ENCODE peak calls at places on chromosomes 11 and 22, in six cellular contexts. L is left lung; E is coronary artery; M is brain microvascular endothelial cell; P is CD8-positive, alpha-beta T cell; J is RWPE1. D is an unnamed sample.

GRCh38 chr11:96621161-96621560 is 231.3 kb downstream of the JRKL start:
- DNase-seq in J (no peak), P (no peak), M (no peak), L (no peak), E (no peak), D (no peak)

GRCh38 chr22:46744581-46744980 is 6.5 kb upstream of the CERK start:
- DNase-seq in M (no peak), E (no peak), L (peak), J (no peak), P (no peak), D (no peak)

GRCh38 chr22:19819911-19820879 is 34.5 kb downstream of the GNB1L start:
- DNase-seq in E (no peak), L (no peak), P (no peak), M (no peak), J (no peak), D (no peak)

GRCh38 chr22:37681556-37682049 is 4.5 kb upstream of the NOL12 start:
- DNase-seq in L (peak), M (peak), P (peak), J (peak), E (no peak), D (no peak)

GRCh38 chr22:17201285-17201945 is 17.8 kb downstream of the ADA2 start:
- DNase-seq in M (no peak), E (no peak), P (no peak), J (no peak), L (no peak), D (no peak)

GRCh38 chr11:119993732-119994131 is 144.2 kb downstream of the TRIM29 start:
- DNase-seq in E (no peak), J (peak), L (no peak), M (no peak), P (no peak), D (no peak)

GRCh38 chr22:29879738-29880137 is 3.2 kb upstream of the MTMR3 start:
- DNase-seq in J (peak), E (no peak), M (no peak), P (no peak), L (no peak), D (no peak)

GRCh38 chr11:67373916-67374570 is 645 bp upstream of the CLCF1 start:
- DNase-seq in L (peak), M (peak), E (peak), P (no peak), J (peak), D (peak)

GRCh38 chr22:27875951-27876350 is 43.1 kb downstream of the PITPNB start:
- DNase-seq in P (no peak), E (no peak), L (no peak), J (no peak), M (no peak), D (no peak)

GRCh38 chr11:57460017-57460755 is at the start of gene RTN4RL2:
- DNase-seq in L (peak), J (peak), M (peak), P (no peak), E (no peak), D (no peak)

GRCh38 chr11:86089659-86090058 is 20.8 kb upstream of the PICALM start:
- DNase-seq in L (no peak), E (no peak), M (no peak), P (no peak), J (no peak), D (no peak)

GRCh38 chr11:32831241-32831640 is 1.5 kb downstream of the PRRG4 start:
- DNase-seq in J (no peak), M (no peak), L (no peak), E (no peak), P (no peak), D (no peak)

GRCh38 chr11:1291295-1292017 is 18.0 kb downstream of the TOLLIP start:
- DNase-seq in M (no peak), E (no peak), L (peak), P (no peak), J (no peak), D (peak)

GRCh38 chr11:1449516-1450270 is 36.9 kb downstream of the MOB2 start:
- DNase-seq in J (peak), P (no peak), M (no peak), E (no peak), L (no peak), D (no peak)

GRCh38 chr22:43209971-43210370 is 23.0 kb upstream of the TTLL12 start:
- DNase-seq in L (peak), P (no peak), J (no peak), M (no peak), E (no peak), D (no peak)

GRCh38 chr11:10303558-10304363 is 1.1 kb upstream of the ADM start:
- DNase-seq in J (peak), P (no peak), M (peak), L (peak), E (no peak), D (peak)

GRCh38 chr11:14620027-14620511 is 23.5 kb upstream of the PDE3B start:
- DNase-seq in M (no peak), P (no peak), E (no peak), J (no peak), L (no peak), D (no peak)

GRCh38 chr11:44380009-44380313 is 70.0 kb upstream of the ALX4 start:
- DNase-seq in M (no peak), J (no peak), P (no peak), L (no peak), E (no peak), D (no peak)
- TF ChIP-seq CTCF in M (no peak), J (no peak), P (no peak), L (no peak), E (no peak), D (no peak)

GRCh38 chr11:102306048-102306575 is 11.2 kb upstream of the BIRC3 start:
- DNase-seq in J (peak), M (no peak), E (no peak), P (no peak), L (peak), D (no peak)
- TF ChIP-seq CTCF in J (no peak), M (peak), E (no peak), P (no peak), L (no peak), D (no peak)

GRCh38 chr22:33274214-33274828 is 216.1 kb upstream of the SYN3 start:
- DNase-seq in M (no peak), E (no peak), J (peak), L (no peak), P (no peak), D (no peak)

GRCh38 chr22:33272180-33272579 is 214.0 kb upstream of the SYN3 start:
- DNase-seq in J (no peak), E (no peak), P (no peak), M (no peak), L (no peak), D (no peak)

GRCh38 chr22:33272866-33273265 is 214.7 kb upstream of the SYN3 start:
- DNase-seq in M (no peak), L (no peak), P (no peak), E (no peak), J (no peak), D (no peak)

GRCh38 chr22:33270596-33270995 is 212.4 kb upstream of the SYN3 start:
- DNase-seq in P (no peak), J (no peak), M (no peak), E (no peak), L (no peak), D (no peak)

DNA sequence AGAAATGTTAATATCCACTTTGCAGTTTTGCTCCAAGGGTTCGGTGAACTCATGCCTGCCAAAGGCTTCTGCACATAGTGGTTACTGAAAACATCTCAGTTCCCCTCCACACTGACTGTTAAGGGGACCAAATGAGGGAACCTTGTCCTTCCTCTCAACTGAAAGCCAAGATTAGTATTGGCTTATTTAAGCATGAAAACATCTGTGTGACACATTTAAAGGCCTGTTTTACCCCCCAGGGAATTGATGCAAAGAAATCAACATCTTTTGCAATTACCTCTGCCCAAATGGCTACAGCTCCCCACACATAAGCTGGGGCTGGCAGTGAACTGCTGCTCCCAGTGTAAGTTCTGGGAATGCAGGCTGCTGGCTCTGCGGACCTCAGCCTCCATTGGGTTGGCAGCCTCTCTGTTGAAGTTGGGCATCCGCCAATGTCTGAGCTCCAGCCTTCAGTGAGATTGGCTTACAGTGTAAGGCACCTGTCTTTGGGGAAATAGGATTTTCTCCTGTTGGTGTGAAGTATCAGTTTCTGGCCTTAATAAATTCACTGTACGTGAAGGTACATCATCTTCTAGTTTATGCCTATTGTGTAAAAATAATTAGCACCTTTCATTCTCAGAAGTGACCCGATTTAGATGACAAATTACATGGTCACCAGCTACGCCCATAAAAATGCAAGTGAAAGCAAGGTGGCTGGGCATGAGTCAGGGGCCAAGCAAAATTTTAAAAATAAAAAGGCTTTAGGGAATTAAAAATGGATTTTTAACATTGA is 213.4 kb upstream of the SYN3 start:
- DNase-seq in L (no peak), E (peak), M (peak), P (no peak), J (no peak), D (no peak)
- TF ChIP-seq CTCF in L (no peak), E (no peak), M (no peak), P (no peak), J (no peak), D (no peak)

DNA sequence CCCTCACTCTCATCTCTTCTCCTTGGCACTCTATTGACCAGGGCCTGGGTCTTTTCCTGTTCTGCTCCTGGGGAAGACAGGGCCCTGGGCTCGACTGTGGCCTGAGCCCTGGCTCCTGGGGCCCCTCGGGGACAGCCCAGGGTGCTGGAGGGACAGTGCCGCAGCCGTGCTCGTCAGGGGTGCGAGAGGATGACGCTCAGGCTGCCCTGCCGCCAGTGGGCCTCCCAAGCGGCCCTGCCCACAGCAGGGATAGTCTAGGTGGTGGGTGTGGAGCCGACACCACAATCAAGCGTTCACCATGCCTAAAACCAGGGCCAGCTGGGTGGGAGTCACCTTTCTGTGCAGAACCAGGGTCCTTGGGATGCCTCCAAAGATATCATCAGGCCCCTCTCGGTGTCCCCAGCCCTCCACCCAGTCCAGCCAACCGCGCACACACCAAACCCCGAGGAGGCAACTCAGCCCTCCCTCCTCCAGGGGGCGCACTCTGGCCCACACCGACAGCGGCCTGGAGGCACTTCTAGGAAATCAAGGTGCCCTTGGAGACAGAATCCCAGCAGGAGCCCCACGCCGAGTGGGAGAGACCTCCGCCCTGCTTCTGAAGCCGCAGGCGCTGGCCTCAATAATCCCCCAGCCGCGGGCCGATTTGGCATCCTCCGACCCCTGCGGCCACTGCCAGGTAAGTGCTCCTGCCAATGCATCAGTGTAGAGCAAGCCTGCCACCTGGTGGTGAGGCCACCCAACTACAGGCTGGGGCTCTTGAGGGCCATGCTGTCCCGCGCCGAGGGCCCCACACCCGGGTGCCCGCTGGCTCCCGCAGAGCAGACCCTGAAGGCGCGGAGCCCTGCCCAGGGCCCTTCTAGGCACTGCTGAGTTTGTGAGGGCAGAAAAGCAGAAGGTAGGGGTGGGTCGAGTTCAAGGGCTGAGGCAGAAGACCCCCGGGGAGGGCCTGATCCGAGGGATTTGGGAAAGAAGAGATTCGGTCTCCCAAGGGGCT is 496.4 kb downstream of the BUD13 start:
- DNase-seq in M (peak), J (peak), E (no peak), L (peak), P (peak), D (peak)
- TF ChIP-seq CTCF in M (peak), J (peak), E (peak), L (peak), P (peak), D (peak)

DNA sequence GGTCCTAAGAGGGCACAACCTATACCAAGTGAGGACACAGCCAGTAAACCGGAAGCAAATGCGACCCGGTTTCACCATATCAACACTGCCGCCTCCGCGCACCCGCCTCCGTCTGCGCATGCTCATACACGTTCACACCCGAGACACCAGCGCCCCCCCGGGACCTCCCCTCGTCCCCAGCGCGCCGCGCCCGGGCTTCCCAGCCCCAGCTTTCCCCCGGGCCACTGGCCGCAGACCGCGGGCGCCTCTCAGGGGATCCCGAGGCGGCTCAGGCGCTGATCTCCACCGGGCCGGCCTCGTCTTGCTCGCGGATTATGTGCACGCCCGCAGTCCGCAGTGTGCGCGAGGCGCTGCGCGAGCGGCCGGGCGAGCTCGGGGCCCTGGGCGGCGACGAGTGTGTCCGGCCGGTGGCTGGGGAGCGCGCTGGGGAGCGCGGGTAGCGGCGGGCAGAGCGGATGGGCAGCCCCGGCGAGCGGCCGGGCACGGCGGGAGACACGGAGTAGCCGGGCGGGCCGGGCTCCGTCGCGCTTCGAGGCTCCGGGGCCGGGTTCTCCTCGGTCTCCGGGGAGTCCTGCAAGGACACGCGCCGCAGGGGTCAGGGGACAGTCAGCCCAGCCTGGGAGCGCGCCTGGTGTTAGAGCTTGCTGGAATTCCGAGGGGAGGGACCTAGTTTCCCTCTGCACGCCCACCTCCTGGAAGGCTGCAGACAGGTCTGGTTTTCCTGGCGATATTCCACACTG is 2.0 kb downstream of the HEPN1 start:
- DNase-seq in L (peak), J (peak), P (peak), M (peak), E (no peak), D (peak)
- TF ChIP-seq CTCF in L (no peak), J (no peak), P (no peak), M (no peak), E (no peak), D (no peak)

GRCh38 chr11:133291672-133292265 is 240.5 kb downstream of the OPCML start:
- DNase-seq in P (no peak), J (no peak), E (no peak), L (no peak), M (no peak), D (no peak)
- TF ChIP-seq CTCF in P (no peak), J (no peak), E (no peak), L (no peak), M (no peak), D (no peak)

GRCh38 chr22:48169227-48169626 is 1406.8 kb downstream of the TBC1D22A start:
- DNase-seq in J (no peak), P (no peak), M (no peak), E (no peak), L (no peak), D (no peak)

GRCh38 chr22:48175721-48176120 is 1413.3 kb downstream of the TBC1D22A start:
- DNase-seq in J (no peak), P (no peak), L (no peak), M (no peak), E (peak), D (no peak)

GRCh38 chr22:48173061-48173849 is 1410.8 kb downstream of the TBC1D22A start:
- DNase-seq in L (no peak), J (no peak), P (no peak), M (no peak), E (peak), D (no peak)

GRCh38 chr22:48167238-48167637 is 1404.8 kb downstream of the TBC1D22A start:
- DNase-seq in M (no peak), E (no peak), J (no peak), L (no peak), P (no peak), D (no peak)

DNA sequence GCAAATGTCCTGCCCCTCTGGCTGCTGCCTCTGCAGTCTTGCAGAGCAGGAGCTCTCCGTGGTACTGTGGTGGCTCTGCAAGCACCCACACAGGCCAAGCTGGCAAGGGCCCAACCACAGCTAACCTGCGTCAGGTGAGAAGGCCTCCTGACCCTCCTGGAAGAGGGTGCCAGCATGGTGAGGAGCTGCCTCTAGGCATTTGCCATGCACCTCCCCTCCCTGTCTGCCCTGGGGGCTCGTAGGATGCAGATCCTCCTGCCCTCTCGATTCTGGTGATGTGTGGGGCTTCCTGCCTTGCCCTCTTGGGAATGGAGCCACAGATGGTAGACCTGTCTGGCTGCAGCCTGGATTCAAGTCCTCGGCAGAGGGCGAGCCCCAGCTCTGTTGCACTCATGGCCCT is 1408.8 kb downstream of the TBC1D22A start:
- DNase-seq in J (no peak), P (no peak), M (no peak), L (no peak), E (peak), D (no peak)
- TF ChIP-seq CTCF in J (no peak), P (no peak), M (no peak), L (no peak), E (no peak), D (no peak)

GRCh38 chr11:47234669-47235075 is 13.9 kb downstream of the ACP2 start:
- DNase-seq in M (peak), J (no peak), P (peak), L (no peak), E (no peak), D (no peak)

GRCh38 chr11:47236482-47236881 is 12.1 kb downstream of the ACP2 start:
- DNase-seq in P (no peak), E (no peak), M (no peak), L (no peak), J (no peak), D (no peak)

GRCh38 chr11:47235163-47235562 is 13.5 kb downstream of the ACP2 start:
- DNase-seq in M (no peak), P (no peak), L (no peak), J (no peak), E (no peak), D (no peak)

GRCh38 chr11:47233051-47233450 is 15.6 kb downstream of the ACP2 start:
- DNase-seq in M (no peak), P (no peak), L (no peak), J (no peak), E (no peak), D (no peak)

GRCh38 chr11:47233989-47234668 is 14.5 kb downstream of the ACP2 start:
- DNase-seq in M (peak), L (no peak), E (no peak), J (no peak), P (no peak), D (no peak)
- TF ChIP-seq CTCF in M (peak), L (no peak), E (no peak), J (no peak), P (no peak), D (no peak)

DNA sequence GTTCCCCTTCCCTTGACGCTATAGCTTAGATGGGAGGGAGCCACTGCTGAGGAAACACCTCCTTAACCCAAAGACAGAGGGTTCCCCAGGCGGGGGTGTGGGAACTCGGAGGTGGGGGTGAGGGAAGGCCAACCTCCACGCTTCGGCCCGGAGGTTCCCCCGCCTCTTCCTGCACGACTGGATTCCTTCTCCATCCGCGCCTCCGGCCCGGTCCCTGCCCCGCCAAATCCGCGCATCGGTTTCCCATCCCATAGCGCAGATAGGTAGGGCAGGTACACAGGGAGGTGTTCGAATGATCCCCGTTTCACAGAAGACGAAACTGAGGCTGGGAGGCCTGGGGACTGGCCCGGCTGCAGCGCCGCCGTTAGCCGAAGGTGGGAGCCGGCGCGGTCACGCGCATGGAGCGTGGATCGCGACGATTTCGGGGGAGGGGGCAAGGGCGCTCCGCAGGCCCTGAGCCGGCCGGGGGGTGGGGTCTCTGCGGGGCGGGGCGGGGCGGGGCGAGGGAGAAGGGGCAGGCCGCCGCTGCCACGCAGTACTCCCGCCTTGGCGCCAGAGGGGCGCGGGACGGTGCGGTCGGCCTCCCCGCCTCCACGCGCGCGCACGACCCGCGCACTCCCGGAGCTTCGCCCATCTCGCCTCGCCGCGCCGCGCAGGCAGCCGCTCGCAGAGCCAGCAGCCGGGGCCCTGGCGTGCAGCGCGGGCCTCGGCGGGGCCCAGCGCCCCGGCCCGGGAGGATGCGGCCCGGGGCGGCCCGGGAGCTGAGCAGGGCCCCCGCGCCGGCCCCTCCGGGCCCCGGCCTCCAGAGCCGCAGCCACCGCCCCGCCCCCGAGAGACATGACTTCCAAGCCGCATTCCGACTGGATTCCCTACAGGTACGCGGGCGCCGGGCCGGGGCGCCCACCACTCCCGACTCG is at the start of gene TUB:
- DNase-seq in J (peak), L (no peak), M (no peak), E (no peak), P (no peak), D (peak)
- TF ChIP-seq CTCF in J (no peak), L (no peak), M (peak), E (no peak), P (no peak), D (no peak)